ENCODE peak calls at places on chromosomes 13 and 19, in four cellular contexts. One of them, this sample, is unnamed. For H3K9me3, the result is how much of the 10 kb centered on the place peaks cover.

GRCh38 chr19:46206176-46206575 is 23.4 kb upstream of the IGFL1 start:
- DNase-seq in neuronal stem cell: no peak
- DNase-seq in mesenchymal stem cell: no peak
- DNase-seq in H9: no peak
- DNase-seq in this sample: no peak

GRCh38 chr13:43266953-43267615 is 243.7 kb downstream of the DNAJC15 start:
- DNase-seq in neuronal stem cell: peak
- DNase-seq in mesenchymal stem cell: no peak
- DNase-seq in H9: no peak
- DNase-seq in this sample: no peak

GRCh38 chr13:26721251-26721939 is 39.2 kb downstream of the GPR12 start:
- DNase-seq in neuronal stem cell: no peak
- DNase-seq in mesenchymal stem cell: no peak
- DNase-seq in H9: no peak
- DNase-seq in this sample: no peak

GRCh38 chr19:14411161-14411560 is 8.0 kb downstream of the DDX39A start:
- DNase-seq in neuronal stem cell: no peak
- DNase-seq in mesenchymal stem cell: no peak
- DNase-seq in H9: no peak
- DNase-seq in this sample: no peak

GRCh38 chr19:19362075-19362474 is 41.4 kb downstream of the MAU2 start:
- DNase-seq in neuronal stem cell: no peak
- DNase-seq in mesenchymal stem cell: no peak
- DNase-seq in H9: no peak
- DNase-seq in this sample: no peak

GRCh38 chr13:109135018-109135417 is 505.6 kb downstream of the MYO16 start:
- DNase-seq in neuronal stem cell: no peak
- DNase-seq in mesenchymal stem cell: no peak
- DNase-seq in H9: no peak
- DNase-seq in this sample: no peak

GRCh38 chr19:3683405-3683865 is 16.8 kb downstream of the PIP5K1C start:
- DNase-seq in neuronal stem cell: no peak
- DNase-seq in mesenchymal stem cell: peak
- DNase-seq in H9: peak
- DNase-seq in this sample: peak

GRCh38 chr19:6457958-6458694 is 1.5 kb downstream of the SLC25A23 start:
- DNase-seq in neuronal stem cell: no peak
- DNase-seq in mesenchymal stem cell: no peak
- DNase-seq in H9: no peak
- DNase-seq in this sample: no peak

GRCh38 chr19:35756373-35757230 is at the start of gene HSPB6:
- DNase-seq in neuronal stem cell: no peak
- DNase-seq in mesenchymal stem cell: peak
- DNase-seq in H9: peak
- DNase-seq in this sample: no peak

GRCh38 chr19:58338825-58339558 is 12.2 kb downstream of the ZSCAN22 start:
- DNase-seq in neuronal stem cell: no peak
- DNase-seq in mesenchymal stem cell: no peak
- DNase-seq in H9: peak
- DNase-seq in this sample: no peak

GRCh38 chr13:27200413-27201066 is 28.9 kb upstream of the USP12 start:
- DNase-seq in neuronal stem cell: no peak
- DNase-seq in mesenchymal stem cell: no peak
- DNase-seq in H9: no peak
- DNase-seq in this sample: no peak

GRCh38 chr19:14149509-14149994 is 13.2 kb upstream of the ASF1B start:
- DNase-seq in neuronal stem cell: no peak
- DNase-seq in mesenchymal stem cell: no peak
- DNase-seq in H9: no peak
- DNase-seq in this sample: no peak

GRCh38 chr19:49339364-49340068 is 4.3 kb downstream of the CD37 start:
- DNase-seq in neuronal stem cell: peak
- DNase-seq in mesenchymal stem cell: peak
- DNase-seq in H9: peak
- DNase-seq in this sample: peak

GRCh38 chr19:29940971-29941585 is 961 bp upstream of the URI1 start:
- DNase-seq in neuronal stem cell: no peak
- DNase-seq in mesenchymal stem cell: no peak
- DNase-seq in H9: no peak
- DNase-seq in this sample: no peak

GRCh38 chr19:35216833-35217707 is 11.5 kb downstream of the FAM187B start:
- DNase-seq in neuronal stem cell: no peak
- DNase-seq in mesenchymal stem cell: no peak
- DNase-seq in H9: peak
- DNase-seq in this sample: no peak

GRCh38 chr13:84500016-84500415 is 617.7 kb upstream of the SLITRK1 start:
- DNase-seq in neuronal stem cell: no peak
- DNase-seq in mesenchymal stem cell: no peak
- DNase-seq in H9: no peak
- DNase-seq in this sample: no peak

GRCh38 chr13:113926301-113926761 is 47.5 kb downstream of the C13orf46 start:
- DNase-seq in neuronal stem cell: no peak
- DNase-seq in mesenchymal stem cell: peak
- DNase-seq in H9: peak
- DNase-seq in this sample: no peak

GRCh38 chr19:1361601-1362384 is 21.9 kb upstream of the NDUFS7 start:
- DNase-seq in neuronal stem cell: no peak
- DNase-seq in mesenchymal stem cell: peak
- DNase-seq in H9: no peak
- DNase-seq in this sample: no peak
- H3K27ac ChIP-seq in neuronal stem cell: peak
- H3K27ac ChIP-seq in mesenchymal stem cell: peak
- H3K27ac ChIP-seq in H9: no peak
- H3K27ac ChIP-seq in this sample: peak

DNA sequence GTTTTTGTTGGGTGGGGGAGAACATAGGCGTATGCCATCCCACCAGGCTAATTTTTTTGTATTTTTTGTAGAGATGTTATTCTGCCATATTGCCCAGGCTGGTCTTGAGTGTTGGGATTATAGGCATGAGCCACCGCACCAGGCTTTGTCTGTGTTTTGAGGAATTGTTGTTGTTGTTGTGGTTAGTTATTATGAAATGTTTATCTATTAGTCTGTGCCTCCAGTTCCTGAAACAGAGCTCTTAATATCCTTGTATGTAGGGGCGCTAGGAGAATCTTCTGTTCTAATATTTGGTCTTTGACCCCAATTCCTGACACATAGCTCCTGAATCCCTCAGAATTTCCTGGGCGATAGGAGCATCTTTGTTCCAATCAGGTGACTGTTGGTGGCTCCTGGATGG is 5.6 kb upstream of the LATS2 start:
- DNase-seq in neuronal stem cell: no peak
- DNase-seq in mesenchymal stem cell: no peak
- DNase-seq in H9: no peak
- DNase-seq in this sample: no peak
- H3K9ac ChIP-seq in neuronal stem cell: no peak
- H3K9ac ChIP-seq in mesenchymal stem cell: no peak
- H3K9ac ChIP-seq in H9: no peak
- H3K9ac ChIP-seq in this sample: no peak

GRCh38 chr19:11979527-11979926 is 14.7 kb downstream of the ZNF763 start:
- DNase-seq in neuronal stem cell: no peak
- DNase-seq in mesenchymal stem cell: no peak
- DNase-seq in H9: no peak
- DNase-seq in this sample: no peak
- H3K9me3 ChIP-seq in neuronal stem cell: under half
- H3K9me3 ChIP-seq in mesenchymal stem cell: half or more
- H3K9me3 ChIP-seq in H9: half or more
- H3K9me3 ChIP-seq in this sample: under half

GRCh38 chr19:17118957-17119356 is 43.4 kb downstream of the MYO9B start:
- DNase-seq in neuronal stem cell: no peak
- DNase-seq in mesenchymal stem cell: no peak
- DNase-seq in H9: no peak
- DNase-seq in this sample: no peak
- H3K27ac ChIP-seq in neuronal stem cell: no peak
- H3K27ac ChIP-seq in mesenchymal stem cell: no peak
- H3K27ac ChIP-seq in H9: no peak
- H3K27ac ChIP-seq in this sample: no peak

GRCh38 chr13:95641961-95642621 is 2.4 kb downstream of the DZIP1 start:
- DNase-seq in neuronal stem cell: peak
- DNase-seq in mesenchymal stem cell: peak
- DNase-seq in H9: peak
- DNase-seq in this sample: no peak
- H3K9ac ChIP-seq in neuronal stem cell: peak
- H3K9ac ChIP-seq in mesenchymal stem cell: peak
- H3K9ac ChIP-seq in H9: no peak
- H3K9ac ChIP-seq in this sample: no peak

GRCh38 chr19:42544146-42544545 is 15.9 kb upstream of the CEACAM1 start:
- DNase-seq in neuronal stem cell: no peak
- DNase-seq in mesenchymal stem cell: no peak
- DNase-seq in H9: no peak
- DNase-seq in this sample: no peak
- H3K9me3 ChIP-seq in neuronal stem cell: under half
- H3K9me3 ChIP-seq in mesenchymal stem cell: under half
- H3K9me3 ChIP-seq in H9: under half
- H3K9me3 ChIP-seq in this sample: under half

GRCh38 chr13:90552702-90553101 is 794.8 kb upstream of the MIR17HG start:
- DNase-seq in neuronal stem cell: no peak
- DNase-seq in mesenchymal stem cell: no peak
- DNase-seq in H9: no peak
- DNase-seq in this sample: no peak

GRCh38 chr13:90551253-90551652 is 796.2 kb upstream of the MIR17HG start:
- DNase-seq in neuronal stem cell: no peak
- DNase-seq in mesenchymal stem cell: no peak
- DNase-seq in H9: no peak
- DNase-seq in this sample: no peak

GRCh38 chr13:90547272-90547790 is 800.2 kb upstream of the MIR17HG start:
- DNase-seq in neuronal stem cell: no peak
- DNase-seq in mesenchymal stem cell: no peak
- DNase-seq in H9: no peak
- DNase-seq in this sample: no peak

GRCh38 chr13:90553167-90553566 is 794.3 kb upstream of the MIR17HG start:
- DNase-seq in neuronal stem cell: no peak
- DNase-seq in mesenchymal stem cell: no peak
- DNase-seq in H9: no peak
- DNase-seq in this sample: no peak
- H3K27ac ChIP-seq in neuronal stem cell: no peak
- H3K27ac ChIP-seq in mesenchymal stem cell: no peak
- H3K27ac ChIP-seq in H9: no peak
- H3K27ac ChIP-seq in this sample: no peak

GRCh38 chr13:101455863-101456262 is 3.4 kb downstream of the ITGBL1 start:
- DNase-seq in neuronal stem cell: no peak
- DNase-seq in mesenchymal stem cell: peak
- DNase-seq in H9: no peak
- DNase-seq in this sample: no peak
- H3K9ac ChIP-seq in neuronal stem cell: no peak
- H3K9ac ChIP-seq in mesenchymal stem cell: peak
- H3K9ac ChIP-seq in H9: no peak
- H3K9ac ChIP-seq in this sample: no peak

This sample was measured in SK-N-MC.